ENCODE peak calls at places on chromosome 15, in five cellular contexts. A is K562, F is SK-N-SH, S is HepG2, J is GM12878. P is an unnamed sample.

GRCh38 chr15:77470227-77470626 is 49.5 kb downstream of the HMG20A start:
- DNase-seq in S (no peak), A (no peak), J (no peak), F (no peak), P (no peak)

GRCh38 chr15:89038146-89038545 is 50.1 kb upstream of the ABHD2 start:
- DNase-seq in J (no peak), F (no peak), A (no peak), S (no peak), P (no peak)

GRCh38 chr15:46703871-46704637 is 1013.3 kb upstream of the SEMA6D start:
- DNase-seq in S (no peak), F (no peak), J (peak), A (no peak), P (no peak)

GRCh38 chr15:26051771-26052685 is 188.9 kb upstream of the ATP10A start:
- DNase-seq in A (no peak), F (no peak), J (no peak), S (no peak), P (no peak)

GRCh38 chr15:23565395-23566069 is at the start of gene MKRN3:
- DNase-seq in F (peak), S (peak), J (no peak), A (peak), P (peak)

GRCh38 chr15:22263738-22264137 is 183.4 kb downstream of the OR4M2 start:
- DNase-seq in F (no peak), J (no peak), A (no peak), S (no peak), P (no peak)

GRCh38 chr15:80609111-80609510 is 86.0 kb upstream of the ABHD17C start:
- DNase-seq in A (no peak), J (no peak), F (no peak), S (no peak), P (no peak)

GRCh38 chr15:79083154-79083553 is 7.4 kb downstream of the RASGRF1 start:
- DNase-seq in S (no peak), J (no peak), A (no peak), F (no peak), P (no peak)

GRCh38 chr15:92638291-92638708 is 17.3 kb downstream of the FAM174B start:
- DNase-seq in J (no peak), F (no peak), S (peak), A (no peak), P (no peak)

GRCh38 chr15:29098652-29099051 is 171.0 kb downstream of the NSMCE3 start:
- DNase-seq in A (no peak), F (no peak), J (no peak), S (no peak), P (no peak)

GRCh38 chr15:74763416-74763815 is 14.8 kb downstream of the CYP1A2 start:
- DNase-seq in F (no peak), S (no peak), J (no peak), A (no peak), P (no peak)

GRCh38 chr15:33083232-33084006 is 111.1 kb downstream of the FMN1 start:
- DNase-seq in J (no peak), S (no peak), A (no peak), F (no peak), P (peak)

GRCh38 chr15:67542192-67542461 is 376 bp upstream of the MAP2K5 start:
- DNase-seq in F (no peak), S (no peak), A (no peak), J (no peak), P (no peak)

GRCh38 chr15:87294854-87295253 is 961.7 kb downstream of the NTRK3 start:
- DNase-seq in S (no peak), A (no peak), J (no peak), F (no peak), P (no peak)

GRCh38 chr15:81091889-81092558 is 42.0 kb upstream of the CFAP161 start:
- DNase-seq in J (no peak), S (peak), A (peak), F (peak), P (peak)

GRCh38 chr15:101308604-101309435 is 13.8 kb upstream of the SNRPA1 start:
- DNase-seq in J (no peak), S (no peak), A (no peak), F (peak), P (no peak)

GRCh38 chr15:78063966-78064365 is 13.5 kb downstream of the TBC1D2B start:
- DNase-seq in F (no peak), J (no peak), A (no peak), S (no peak), P (no peak)

GRCh38 chr15:57947781-57948180 is 117.7 kb downstream of the ALDH1A2 start:
- DNase-seq in A (no peak), S (no peak), J (no peak), F (peak), P (no peak)

GRCh38 chr15:39127925-39128617 is 452.8 kb upstream of the THBS1 start:
- DNase-seq in A (peak), S (peak), F (no peak), J (no peak), P (peak)

GRCh38 chr15:45121706-45122417 is 7.7 kb downstream of the DUOXA2 start:
- DNase-seq in F (no peak), A (no peak), S (peak), J (no peak), P (peak)

GRCh38 chr15:82999905-83000671 is 11.4 kb downstream of the C15orf40 start:
- DNase-seq in S (peak), A (peak), J (peak), F (peak), P (no peak)

GRCh38 chr15:65914981-65915925 is 46.0 kb downstream of the RAB11A start:
- DNase-seq in S (no peak), F (no peak), J (no peak), A (no peak), P (no peak)

GRCh38 chr15:68224108-68224507 is 5.4 kb downstream of the CLN6 start:
- DNase-seq in F (no peak), A (no peak), S (no peak), J (no peak), P (no peak)

GRCh38 chr15:64112077-64112772 is 16.4 kb downstream of the SNX1 start:
- DNase-seq in J (no peak), A (no peak), F (no peak), S (peak), P (no peak)

GRCh38 chr15:34217587-34218225 is 7.1 kb upstream of the EMC4 start:
- DNase-seq in F (no peak), A (no peak), S (no peak), J (no peak), P (no peak)

GRCh38 chr15:47186071-47186470 is 531.2 kb upstream of the SEMA6D start:
- DNase-seq in J (no peak), S (no peak), F (no peak), A (no peak), P (no peak)

GRCh38 chr15:55744026-55744655 is 1.2 kb upstream of the PRTG start:
- DNase-seq in S (no peak), F (peak), A (no peak), J (no peak), P (no peak)

GRCh38 chr15:69468241-69469121 is 15.9 kb downstream of the RPLP1 start:
- DNase-seq in S (no peak), A (peak), J (no peak), F (peak), P (no peak)

GRCh38 chr15:56758770-56759449 is 25.6 kb upstream of the ZNF280D start:
- DNase-seq in A (peak), J (no peak), F (no peak), S (no peak), P (no peak)

GRCh38 chr15:37865687-37866086 is 68.8 kb upstream of the TMCO5A start:
- DNase-seq in A (no peak), J (no peak), S (no peak), F (no peak), P (no peak)

GRCh38 chr15:101145362-101145761 is 106.5 kb downstream of the CHSY1 start:
- DNase-seq in A (peak), S (peak), J (no peak), F (no peak), P (no peak)

GRCh38 chr15:62914461-62915079 is 128.0 kb upstream of the TPM1 start:
- DNase-seq in S (no peak), F (no peak), A (no peak), J (no peak), P (no peak)
- TF ChIP-seq ZBTB33 in S (no peak), F (no peak), A (no peak), J (no peak), P (no peak)

DNA sequence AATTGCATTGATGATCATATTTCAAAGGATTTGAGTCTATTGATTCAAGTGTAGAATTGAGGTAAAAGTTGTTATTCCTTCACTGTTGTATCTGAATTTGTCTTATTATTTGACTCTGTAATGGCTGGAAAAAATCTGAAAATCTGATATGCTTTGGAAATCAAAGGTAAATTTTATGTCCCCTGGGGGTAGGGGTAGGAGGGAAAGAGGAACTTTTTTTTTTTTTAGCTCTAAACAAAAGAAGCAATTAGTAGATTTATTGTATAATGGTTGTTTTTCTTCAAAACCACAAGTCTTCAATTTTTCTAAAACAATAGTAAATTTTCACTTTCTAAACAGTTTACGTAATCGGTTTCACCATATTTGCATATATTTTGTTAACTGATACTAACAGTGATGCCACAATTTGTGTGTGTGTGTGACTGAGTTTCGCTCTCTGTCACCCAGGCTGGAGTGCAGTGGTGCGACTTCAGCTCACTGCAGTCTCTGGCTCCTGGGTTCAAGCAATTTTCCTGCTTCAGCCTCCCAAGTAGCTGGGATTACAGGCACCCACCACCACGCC is 91.7 kb upstream of the GOLGA6L4 start:
- DNase-seq in F (no peak), A (no peak), J (peak), S (no peak), P (no peak)
- TF ChIP-seq ZBTB33 in F (no peak), A (no peak), J (no peak), S (no peak), P (no peak)

DNA sequence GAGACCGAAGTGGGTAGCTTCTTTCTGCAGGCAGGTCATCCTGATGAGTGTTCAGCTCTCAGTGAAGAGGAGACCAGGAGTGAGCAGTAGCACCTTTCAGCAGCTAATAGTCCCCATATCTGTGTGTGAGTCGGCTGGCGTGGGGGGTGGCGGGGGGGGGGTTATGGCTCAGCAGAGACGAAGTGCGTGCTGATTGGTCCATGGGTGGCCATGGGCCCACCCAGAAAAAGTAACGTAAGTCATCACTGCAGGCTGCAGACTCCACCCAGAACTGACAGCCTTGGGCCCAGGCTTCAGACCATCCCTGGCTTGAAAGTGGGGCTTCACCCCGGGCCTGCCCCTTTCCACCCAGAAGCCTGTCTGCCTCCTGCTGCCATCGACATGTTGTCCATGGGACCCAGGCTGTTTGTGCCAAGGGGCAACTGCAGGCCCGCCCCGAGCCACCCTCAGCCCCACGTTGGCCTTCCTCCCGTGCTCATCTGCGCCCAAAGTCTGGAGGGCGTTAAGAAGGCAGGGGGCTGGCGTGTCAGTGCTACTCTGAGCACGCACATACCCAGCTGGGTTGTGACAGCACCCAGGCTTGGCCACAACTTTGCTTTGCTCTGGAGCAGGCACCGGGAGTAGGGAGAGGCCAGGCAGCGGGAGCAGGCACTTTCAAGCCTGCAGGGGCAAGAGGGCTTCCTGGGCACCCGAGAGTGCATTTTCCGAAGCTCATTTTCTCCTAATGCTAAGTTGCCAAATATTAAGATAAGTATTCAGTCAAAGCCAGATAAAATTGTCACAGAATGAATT is 511.7 kb upstream of the CDIN1 start:
- DNase-seq in A (peak), S (no peak), F (no peak), J (peak), P (no peak)
- TF ChIP-seq ZBTB33 in A (no peak), S (no peak), F (no peak), J (no peak), P (no peak)

DNA sequence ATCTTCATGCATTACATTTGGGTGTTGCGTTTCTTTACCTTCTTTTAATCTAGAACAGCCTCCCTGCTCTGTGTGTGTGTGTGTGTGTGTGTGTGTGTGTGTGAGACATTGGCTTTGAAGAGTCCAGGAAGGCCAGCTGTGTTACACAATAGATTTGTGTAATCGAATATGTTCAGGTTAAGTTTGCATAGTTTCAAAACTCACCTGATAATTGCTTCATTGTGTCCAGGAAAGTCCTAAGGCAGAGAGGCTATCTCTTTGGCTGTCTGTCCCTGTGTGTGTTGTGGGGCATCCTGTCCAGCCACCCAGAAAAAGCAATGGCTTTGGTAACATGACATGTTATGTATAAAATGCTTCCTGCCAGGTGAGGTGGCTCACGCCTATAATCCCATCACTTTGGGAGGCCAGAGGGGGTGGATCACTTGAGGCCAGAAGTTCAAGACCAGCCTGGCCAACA is 37.5 kb downstream of the ZNF710 start:
- DNase-seq in F (no peak), S (peak), J (no peak), A (no peak), P (no peak)
- TF ChIP-seq ZBTB33 in F (no peak), S (no peak), J (no peak), A (no peak), P (no peak)

DNA sequence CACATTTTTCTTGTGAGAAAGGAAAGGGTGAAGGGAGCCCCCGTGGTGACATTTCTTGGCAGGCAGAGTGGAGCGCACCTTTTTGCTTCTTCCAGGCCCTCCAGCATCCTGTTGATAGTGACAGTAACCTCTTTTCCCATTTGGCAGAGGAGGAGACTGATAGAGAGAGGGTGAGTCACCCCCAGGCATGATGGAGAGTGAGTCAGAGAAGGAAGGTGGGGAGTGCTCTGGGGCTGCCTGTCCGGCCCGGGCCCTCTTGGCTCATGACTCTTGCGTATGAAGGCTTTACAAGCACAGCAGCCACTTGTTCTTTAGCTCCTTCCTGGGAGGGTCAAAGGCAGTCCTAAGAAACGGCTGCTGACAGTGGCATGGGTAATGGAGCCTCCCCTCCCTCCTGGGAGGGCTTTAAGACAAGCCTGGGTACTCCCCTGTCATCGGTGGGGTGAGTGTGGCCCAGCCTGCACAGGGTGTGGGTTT is 16.0 kb downstream of the ANKRD63 start:
- DNase-seq in J (no peak), A (peak), F (no peak), S (peak), P (peak)
- TF ChIP-seq ZBTB33 in J (no peak), A (peak), F (no peak), S (no peak), P (no peak)

DNA sequence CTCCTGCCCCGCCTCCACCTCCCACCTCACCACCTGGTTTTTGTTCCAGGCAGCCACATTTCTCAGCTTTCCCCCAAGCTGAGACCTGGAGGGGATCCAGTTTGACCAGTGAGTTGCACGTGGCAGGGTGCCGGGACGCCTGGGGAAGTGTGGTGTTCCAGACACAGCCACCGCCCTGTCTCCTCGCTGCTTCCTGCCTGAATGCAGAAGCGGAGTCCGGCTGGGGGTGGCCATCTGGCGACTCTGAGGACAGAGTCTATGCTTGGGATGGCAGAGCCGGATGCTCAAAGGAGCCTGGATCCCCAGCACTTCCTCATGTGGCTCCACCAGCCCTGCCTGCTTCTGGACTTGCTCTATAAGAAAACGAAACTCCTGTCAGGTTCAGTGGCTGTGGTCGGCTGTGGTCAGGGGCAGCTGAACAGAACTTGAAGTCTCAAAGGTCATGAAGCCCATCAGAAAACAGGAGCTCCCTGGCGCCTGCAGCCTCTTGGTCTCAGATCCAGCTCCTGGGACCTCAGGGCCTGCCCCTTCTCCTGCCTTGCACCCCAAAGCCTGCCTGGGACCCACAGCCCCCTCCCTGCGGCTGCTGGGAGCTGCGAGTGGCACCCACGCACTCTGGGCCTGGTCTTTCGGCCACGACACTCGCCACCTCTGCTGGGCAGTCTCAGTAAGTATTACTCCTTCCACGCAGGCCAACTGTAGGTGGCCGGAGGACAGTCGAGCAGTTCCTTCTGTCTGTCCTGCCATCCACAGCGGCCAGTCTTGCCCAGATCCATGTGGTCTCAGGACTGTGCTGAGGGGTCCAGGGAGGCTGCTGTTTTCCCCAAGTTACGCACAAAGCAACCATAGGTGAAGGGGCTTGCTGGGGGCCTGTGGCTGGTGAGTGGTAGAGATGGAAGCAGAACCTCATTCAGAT is 112.8 kb upstream of the MEF2A start:
- DNase-seq in S (peak), A (no peak), J (peak), F (peak), P (no peak)
- TF ChIP-seq ZBTB33 in S (no peak), A (no peak), J (no peak), F (no peak), P (no peak)

GRCh38 chr15:42009022-42009421 is 11.8 kb downstream of the PLA2G4E start:
- DNase-seq in S (no peak), A (no peak), F (no peak), J (no peak), P (no peak)

GRCh38 chr15:42012241-42012640 is 8.6 kb downstream of the PLA2G4E start:
- DNase-seq in J (no peak), F (no peak), S (peak), A (no peak), P (no peak)

GRCh38 chr15:42009474-42009873 is 11.4 kb downstream of the PLA2G4E start:
- DNase-seq in S (no peak), A (no peak), F (no peak), J (no peak), P (no peak)

GRCh38 chr15:42011074-42011473 is 9.8 kb downstream of the PLA2G4E start:
- DNase-seq in J (no peak), A (no peak), F (no peak), S (no peak), P (no peak)

DNA sequence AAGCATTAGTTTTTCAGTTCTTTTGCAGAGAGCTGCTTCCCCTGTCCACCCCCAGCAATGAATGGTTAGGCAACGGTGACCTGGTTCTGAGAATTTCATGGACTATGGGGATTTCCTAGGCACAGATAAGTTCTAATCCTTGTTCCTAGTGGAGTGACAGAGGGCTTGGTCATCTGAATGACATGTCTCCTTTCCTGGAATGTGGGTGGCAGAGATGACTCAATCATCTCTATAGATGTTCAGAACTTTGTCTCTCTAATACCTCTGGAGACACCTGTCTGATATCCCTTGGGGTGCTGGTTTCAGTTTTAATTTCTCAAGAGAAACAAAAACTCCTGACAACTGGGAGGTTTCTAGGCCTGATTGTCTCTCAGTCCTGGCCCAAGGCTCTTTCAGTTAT is 10.4 kb downstream of the PLA2G4E start:
- DNase-seq in A (peak), F (no peak), J (peak), S (no peak), P (peak)
- TF ChIP-seq ZBTB33 in A (no peak), F (no peak), J (no peak), S (no peak), P (no peak)

GRCh38 chr15:20355256-20355868 is 186.2 kb downstream of the GOLGA6L6 start:
- DNase-seq in F (no peak), A (no peak), J (no peak), S (no peak), P (no peak)
- TF ChIP-seq ZBTB33 in F (no peak), A (no peak), J (no peak), S (no peak), P (no peak)

GRCh38 chr15:90596943-90597342 is 67.2 kb downstream of the CRTC3 start:
- DNase-seq in S (no peak), A (no peak), F (no peak), J (no peak), P (no peak)

GRCh38 chr15:90598679-90599078 is 69.0 kb downstream of the CRTC3 start:
- DNase-seq in J (no peak), F (no peak), S (no peak), A (no peak), P (no peak)

GRCh38 chr15:90597477-90598052 is 67.8 kb downstream of the CRTC3 start:
- DNase-seq in A (no peak), J (peak), S (no peak), F (no peak), P (no peak)

GRCh38 chr15:90599116-90599515 is 69.4 kb downstream of the CRTC3 start:
- DNase-seq in J (no peak), A (no peak), S (no peak), F (no peak), P (no peak)

GRCh38 chr15:90598053-90598577 is 68.4 kb downstream of the CRTC3 start:
- DNase-seq in J (peak), S (peak), F (no peak), A (peak), P (no peak)
- TF ChIP-seq ZBTB33 in J (no peak), S (no peak), F (no peak), A (no peak), P (no peak)

P was measured in HCT116.